ENCODE peak calls at places on chromosome 1, in eight cellular contexts. One of them, this sample, is unnamed.

GRCh38 chr1:1020000-1020404 is at the start of gene AGRN:
- DNase-seq in HepG2: no peak
- DNase-seq in K562: no peak
- DNase-seq in A549: no peak
- DNase-seq in H1: no peak
- DNase-seq in suprapubic skin: no peak
- DNase-seq in ovary: no peak
- DNase-seq in sigmoid colon: no peak
- DNase-seq in this sample: no peak

GRCh38 chr1:67838180-67838912 is 5.1 kb upstream of the GNG12 start:
- DNase-seq in suprapubic skin: no peak
- DNase-seq in ovary: peak
- DNase-seq in HepG2: no peak
- DNase-seq in K562: no peak
- DNase-seq in H1: no peak
- DNase-seq in A549: no peak
- DNase-seq in sigmoid colon: no peak
- DNase-seq in this sample: no peak

GRCh38 chr1:231807498-231807897 is 180.9 kb downstream of the DISC1 start:
- DNase-seq in HepG2: no peak
- DNase-seq in suprapubic skin: no peak
- DNase-seq in sigmoid colon: no peak
- DNase-seq in H1: no peak
- DNase-seq in A549: no peak
- DNase-seq in ovary: no peak
- DNase-seq in K562: no peak
- DNase-seq in this sample: no peak

GRCh38 chr1:216346521-216346920 is 76.7 kb downstream of the USH2A start:
- DNase-seq in suprapubic skin: no peak
- DNase-seq in K562: no peak
- DNase-seq in A549: no peak
- DNase-seq in sigmoid colon: no peak
- DNase-seq in HepG2: no peak
- DNase-seq in H1: no peak
- DNase-seq in ovary: no peak
- DNase-seq in this sample: no peak

GRCh38 chr1:227776277-227776676 is 39.2 kb upstream of the PRSS38 start:
- DNase-seq in K562: no peak
- DNase-seq in sigmoid colon: peak
- DNase-seq in A549: no peak
- DNase-seq in ovary: no peak
- DNase-seq in HepG2: no peak
- DNase-seq in H1: no peak
- DNase-seq in suprapubic skin: no peak
- DNase-seq in this sample: no peak

GRCh38 chr1:193448682-193449461 is 262.5 kb upstream of the B3GALT2 start:
- DNase-seq in HepG2: no peak
- DNase-seq in ovary: no peak
- DNase-seq in K562: no peak
- DNase-seq in A549: no peak
- DNase-seq in sigmoid colon: no peak
- DNase-seq in H1: no peak
- DNase-seq in suprapubic skin: no peak
- DNase-seq in this sample: no peak

GRCh38 chr1:21914880-21915640 is 22.1 kb downstream of the HSPG2 start:
- DNase-seq in suprapubic skin: no peak
- DNase-seq in H1: no peak
- DNase-seq in ovary: no peak
- DNase-seq in HepG2: no peak
- DNase-seq in sigmoid colon: no peak
- DNase-seq in A549: no peak
- DNase-seq in K562: peak
- DNase-seq in this sample: no peak

GRCh38 chr1:56034847-56035483 is 544.4 kb downstream of the PLPP3 start:
- DNase-seq in suprapubic skin: no peak
- DNase-seq in HepG2: no peak
- DNase-seq in ovary: no peak
- DNase-seq in sigmoid colon: no peak
- DNase-seq in A549: no peak
- DNase-seq in H1: no peak
- DNase-seq in K562: no peak
- DNase-seq in this sample: no peak

GRCh38 chr1:39639333-39640130 is at the start of gene HEYL:
- DNase-seq in HepG2: peak
- DNase-seq in H1: peak
- DNase-seq in suprapubic skin: peak
- DNase-seq in sigmoid colon: peak
- DNase-seq in K562: peak
- DNase-seq in ovary: peak
- DNase-seq in A549: peak
- DNase-seq in this sample: peak

GRCh38 chr1:8945568-8945967 is at the start of gene CA6:
- DNase-seq in ovary: no peak
- DNase-seq in K562: no peak
- DNase-seq in HepG2: no peak
- DNase-seq in H1: no peak
- DNase-seq in suprapubic skin: no peak
- DNase-seq in A549: no peak
- DNase-seq in sigmoid colon: no peak
- DNase-seq in this sample: no peak

GRCh38 chr1:220880367-220880680 is 1.1 kb downstream of the HLX start:
- DNase-seq in ovary: no peak
- DNase-seq in sigmoid colon: no peak
- DNase-seq in K562: no peak
- DNase-seq in suprapubic skin: no peak
- DNase-seq in H1: no peak
- DNase-seq in HepG2: no peak
- DNase-seq in A549: no peak
- DNase-seq in this sample: no peak

GRCh38 chr1:248807067-248807737 is 18.5 kb downstream of the SH3BP5L start:
- DNase-seq in ovary: peak
- DNase-seq in A549: peak
- DNase-seq in K562: peak
- DNase-seq in sigmoid colon: no peak
- DNase-seq in H1: no peak
- DNase-seq in suprapubic skin: no peak
- DNase-seq in HepG2: peak
- DNase-seq in this sample: no peak

GRCh38 chr1:151346082-151346768 is 827 bp downstream of the RFX5 start:
- DNase-seq in ovary: peak
- DNase-seq in H1: no peak
- DNase-seq in HepG2: no peak
- DNase-seq in suprapubic skin: no peak
- DNase-seq in K562: no peak
- DNase-seq in A549: no peak
- DNase-seq in sigmoid colon: no peak
- DNase-seq in this sample: no peak

GRCh38 chr1:63784083-63784482 is 10.3 kb downstream of the ROR1 start:
- DNase-seq in suprapubic skin: no peak
- DNase-seq in H1: no peak
- DNase-seq in A549: no peak
- DNase-seq in HepG2: no peak
- DNase-seq in K562: no peak
- DNase-seq in sigmoid colon: no peak
- DNase-seq in ovary: no peak
- DNase-seq in this sample: no peak

GRCh38 chr1:239909894-239910293 is 181.8 kb upstream of the FMN2 start:
- DNase-seq in ovary: no peak
- DNase-seq in suprapubic skin: no peak
- DNase-seq in A549: no peak
- DNase-seq in K562: no peak
- DNase-seq in H1: no peak
- DNase-seq in sigmoid colon: peak
- DNase-seq in HepG2: no peak
- DNase-seq in this sample: no peak

GRCh38 chr1:180953291-180953747 is 40.6 kb downstream of the KIAA1614 start:
- DNase-seq in sigmoid colon: peak
- DNase-seq in H1: no peak
- DNase-seq in K562: no peak
- DNase-seq in A549: peak
- DNase-seq in suprapubic skin: no peak
- DNase-seq in ovary: no peak
- DNase-seq in HepG2: no peak
- DNase-seq in this sample: no peak

DNA sequence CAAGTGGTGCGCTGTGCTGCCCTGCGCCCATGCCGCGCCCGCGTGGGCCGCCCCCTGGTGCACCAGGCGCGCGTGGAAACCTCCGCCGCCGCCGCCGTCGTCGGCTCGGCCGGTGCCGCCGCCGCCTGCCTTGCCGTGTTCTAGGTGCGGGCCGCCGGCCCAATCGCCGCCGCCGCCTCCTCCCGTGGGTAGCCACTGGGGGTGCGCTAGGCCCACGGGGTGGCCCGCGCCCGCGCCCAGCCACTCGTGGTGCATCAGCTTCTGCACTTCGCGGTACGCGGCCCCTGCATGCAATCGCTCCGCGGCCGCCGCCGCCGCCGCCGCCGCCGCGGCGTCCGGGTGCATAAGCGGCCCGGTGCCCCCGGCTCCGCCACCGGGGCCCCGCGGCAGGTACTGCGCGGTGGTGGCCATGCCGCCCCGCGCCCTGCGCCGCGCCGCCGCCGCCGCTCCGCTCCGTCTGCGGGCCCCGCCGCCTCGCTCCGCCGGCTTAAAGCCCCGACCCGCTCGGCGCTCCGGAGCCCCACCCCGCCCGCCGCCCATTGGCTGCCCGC is at the start of gene POU3F1:
- DNase-seq in sigmoid colon: no peak
- DNase-seq in A549: no peak
- DNase-seq in HepG2: no peak
- DNase-seq in K562: no peak
- DNase-seq in suprapubic skin: no peak
- DNase-seq in H1: no peak
- DNase-seq in ovary: no peak
- DNase-seq in this sample: no peak
- TF ChIP-seq CTCF in sigmoid colon: no peak
- TF ChIP-seq CTCF in A549: no peak
- TF ChIP-seq CTCF in HepG2: no peak
- TF ChIP-seq CTCF in K562: no peak
- TF ChIP-seq CTCF in suprapubic skin: no peak
- TF ChIP-seq CTCF in H1: no peak
- TF ChIP-seq CTCF in ovary: no peak
- TF ChIP-seq CTCF in this sample: no peak

GRCh38 chr1:73065585-73065984 is 783.2 kb upstream of the NEGR1 start:
- DNase-seq in suprapubic skin: no peak
- DNase-seq in sigmoid colon: no peak
- DNase-seq in A549: no peak
- DNase-seq in ovary: no peak
- DNase-seq in HepG2: no peak
- DNase-seq in K562: no peak
- DNase-seq in H1: no peak
- DNase-seq in this sample: no peak
- TF ChIP-seq EP300 in suprapubic skin: no peak
- TF ChIP-seq EP300 in sigmoid colon: no peak
- TF ChIP-seq EP300 in A549: no peak
- TF ChIP-seq EP300 in ovary: no peak
- TF ChIP-seq EP300 in HepG2: no peak
- TF ChIP-seq EP300 in K562: no peak
- TF ChIP-seq EP300 in H1: no peak
- TF ChIP-seq EP300 in this sample: no peak

GRCh38 chr1:178724734-178725602 is at the start of gene RALGPS2:
- DNase-seq in K562: peak
- DNase-seq in H1: peak
- DNase-seq in HepG2: peak
- DNase-seq in suprapubic skin: peak
- DNase-seq in sigmoid colon: peak
- DNase-seq in A549: peak
- DNase-seq in ovary: peak
- DNase-seq in this sample: peak
- TF ChIP-seq POLR2A in K562: no peak
- TF ChIP-seq POLR2A in H1: peak
- TF ChIP-seq POLR2A in HepG2: peak
- TF ChIP-seq POLR2A in suprapubic skin: no peak
- TF ChIP-seq POLR2A in sigmoid colon: no peak
- TF ChIP-seq POLR2A in A549: peak
- TF ChIP-seq POLR2A in ovary: peak
- TF ChIP-seq POLR2A in this sample: peak

GRCh38 chr1:45685308-45686080 is 839 bp downstream of the GPBP1L1 start:
- DNase-seq in ovary: no peak
- DNase-seq in K562: peak
- DNase-seq in H1: no peak
- DNase-seq in HepG2: no peak
- DNase-seq in suprapubic skin: no peak
- DNase-seq in A549: peak
- DNase-seq in sigmoid colon: no peak
- DNase-seq in this sample: no peak

GRCh38 chr1:45684402-45684801 is 1.9 kb downstream of the GPBP1L1 start:
- DNase-seq in H1: no peak
- DNase-seq in sigmoid colon: no peak
- DNase-seq in suprapubic skin: no peak
- DNase-seq in ovary: no peak
- DNase-seq in HepG2: no peak
- DNase-seq in A549: no peak
- DNase-seq in K562: no peak
- DNase-seq in this sample: no peak

GRCh38 chr1:45687014-45687752 is 798 bp upstream of the TMEM69 start:
- DNase-seq in K562: peak
- DNase-seq in ovary: peak
- DNase-seq in suprapubic skin: peak
- DNase-seq in H1: peak
- DNase-seq in A549: peak
- DNase-seq in HepG2: peak
- DNase-seq in sigmoid colon: peak
- DNase-seq in this sample: peak

GRCh38 chr1:45686081-45687013 is at the start of gene GPBP1L1:
- DNase-seq in HepG2: peak
- DNase-seq in ovary: peak
- DNase-seq in K562: peak
- DNase-seq in A549: peak
- DNase-seq in sigmoid colon: peak
- DNase-seq in suprapubic skin: peak
- DNase-seq in H1: peak
- DNase-seq in this sample: peak

DNA sequence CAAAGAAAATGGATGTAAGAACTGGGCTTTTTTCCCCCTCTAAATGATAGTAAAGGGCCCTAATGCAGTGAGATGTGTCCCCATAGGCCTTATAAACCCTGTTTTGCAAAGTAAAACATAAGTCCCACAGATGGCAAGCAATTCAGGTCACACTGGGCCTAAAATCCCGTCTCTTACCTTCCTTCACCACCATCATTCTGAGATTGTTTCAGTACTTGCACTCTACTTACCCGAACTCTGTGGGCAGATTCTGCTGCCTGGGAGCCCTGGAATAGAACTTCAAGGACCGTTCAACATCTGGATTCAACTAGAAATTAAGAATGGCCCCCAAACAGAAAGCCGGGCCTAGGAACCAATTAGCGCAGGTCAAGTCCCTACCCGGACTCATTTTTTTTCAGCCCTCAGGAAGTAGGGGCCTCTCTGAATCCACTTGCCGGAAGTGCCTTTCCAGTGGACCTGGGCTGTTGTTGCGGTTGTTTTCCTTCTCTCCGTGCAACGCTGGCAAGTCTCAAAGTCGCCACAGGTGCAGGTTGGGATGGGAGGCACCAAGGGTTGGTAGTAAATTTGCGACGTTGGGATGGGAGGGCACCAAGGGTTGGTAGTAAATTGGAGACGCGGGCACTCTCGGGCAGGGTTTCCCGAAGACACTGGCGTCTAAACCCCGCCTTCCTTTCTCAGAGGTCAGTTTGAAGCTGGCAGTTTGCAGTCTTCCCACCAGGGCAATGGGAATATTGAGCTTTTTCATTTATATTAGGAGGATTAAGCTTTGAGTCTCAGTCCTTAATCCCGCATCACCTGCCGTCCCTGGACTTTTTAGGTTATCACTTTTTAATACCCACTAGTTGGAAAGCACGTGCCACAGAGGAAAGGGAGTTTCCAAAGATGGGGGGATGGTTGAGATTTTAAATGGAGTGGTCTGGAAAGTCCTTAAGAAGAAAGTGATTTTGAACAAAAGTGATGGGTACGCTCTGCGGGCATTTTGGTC is at the start of gene TMEM69:
- DNase-seq in HepG2: peak
- DNase-seq in A549: peak
- DNase-seq in suprapubic skin: peak
- DNase-seq in H1: no peak
- DNase-seq in sigmoid colon: peak
- DNase-seq in ovary: peak
- DNase-seq in K562: peak
- DNase-seq in this sample: peak
- TF ChIP-seq CTCF in HepG2: peak
- TF ChIP-seq CTCF in A549: no peak
- TF ChIP-seq CTCF in suprapubic skin: peak
- TF ChIP-seq CTCF in H1: no peak
- TF ChIP-seq CTCF in sigmoid colon: peak
- TF ChIP-seq CTCF in ovary: peak
- TF ChIP-seq CTCF in K562: peak
- TF ChIP-seq CTCF in this sample: no peak